ENCODE peak calls at places on chromosomes 1 and 21, in nine cellular contexts. Y is thoracic aorta, B is left lung, T is endothelial cell of umbilical vein, U is PC-9, P is AG04450, N is hepatocyte, H is brain microvascular endothelial cell, K is astrocyte of the cerebellum. W is an unnamed sample.

GRCh38 chr1:47424336-47424982 is 8.4 kb downstream of the FOXE3 start:
- DNase-seq in Y (no peak), B (no peak), T (peak), U (peak), P (no peak), N (peak), H (peak), K (peak), W (no peak)

GRCh38 chr1:87226341-87226760 is 102.3 kb upstream of the LMO4 start:
- DNase-seq in Y (peak), B (peak), T (peak), U (peak), P (peak), N (peak), H (peak), K (peak), W (peak)

GRCh38 chr1:246647113-246647512 is 77.1 kb upstream of the SCCPDH start:
- DNase-seq in Y (no peak), B (no peak), T (no peak), U (no peak), P (peak), N (peak), H (peak), K (peak), W (no peak)

GRCh38 chr1:19310720-19311502 is 1.0 kb downstream of the AKR7A2 start:
- DNase-seq in Y (no peak), B (no peak), T (no peak), U (no peak), P (no peak), N (no peak), H (no peak), K (no peak), W (no peak)

GRCh38 chr1:244137725-244138124 is 86.6 kb downstream of the ZBTB18 start:
- DNase-seq in Y (no peak), B (no peak), T (no peak), U (no peak), P (no peak), N (no peak), H (peak), K (peak), W (peak)

GRCh38 chr1:15678578-15678977 is 5.5 kb upstream of the PLEKHM2 start:
- DNase-seq in Y (no peak), B (no peak), T (peak), U (peak), P (peak), N (peak), H (peak), K (no peak), W (peak)

GRCh38 chr21:42754270-42754933 is 101.0 kb downstream of the PDE9A start:
- DNase-seq in Y (no peak), B (no peak), T (no peak), U (no peak), P (no peak), N (no peak), H (no peak), K (no peak), W (no peak)

GRCh38 chr1:10724948-10725852 is 71.2 kb downstream of the CASZ1 start:
- DNase-seq in Y (peak), B (peak), T (no peak), U (no peak), P (no peak), N (peak), H (no peak), K (peak), W (peak)

GRCh38 chr21:44337941-44338895 is 972 bp downstream of the CFAP410 start:
- DNase-seq in Y (peak), B (peak), T (peak), U (peak), P (no peak), N (peak), H (peak), K (peak), W (peak)

GRCh38 chr1:9278585-9279153 is 14.0 kb upstream of the SPSB1 start:
- DNase-seq in Y (no peak), B (no peak), T (no peak), U (no peak), P (no peak), N (no peak), H (no peak), K (no peak), W (no peak)

GRCh38 chr1:235648407-235648907 is 1.1 kb downstream of the GNG4 start:
- DNase-seq in Y (no peak), B (no peak), T (peak), U (no peak), P (no peak), N (peak), H (no peak), K (no peak), W (no peak)

GRCh38 chr1:111690306-111690617 is 48.9 kb downstream of the INKA2 start:
- DNase-seq in Y (peak), B (peak), T (peak), U (peak), P (peak), N (peak), H (peak), K (peak), W (peak)

GRCh38 chr1:33337994-33338494 is 17.1 kb upstream of the A3GALT2 start:
- DNase-seq in Y (no peak), B (no peak), T (no peak), U (no peak), P (no peak), N (no peak), H (no peak), K (no peak), W (no peak)

GRCh38 chr1:24470607-24471006 is 32.0 kb upstream of the RCAN3 start:
- DNase-seq in Y (no peak), B (no peak), T (no peak), U (no peak), P (no peak), N (no peak), H (no peak), K (no peak), W (no peak)

GRCh38 chr1:190608282-190608681 is 130.6 kb upstream of the BRINP3 start:
- DNase-seq in Y (no peak), B (no peak), T (no peak), U (no peak), P (no peak), N (no peak), H (no peak), K (no peak), W (no peak)

GRCh38 chr1:10724511-10724910 is 71.9 kb downstream of the CASZ1 start:
- DNase-seq in Y (no peak), B (no peak), T (no peak), U (no peak), P (no peak), N (no peak), H (no peak), K (no peak), W (no peak)

GRCh38 chr1:18297896-18298648 is 182.7 kb upstream of the KLHDC7A start:
- DNase-seq in Y (no peak), B (no peak), T (no peak), U (no peak), P (no peak), N (no peak), H (no peak), K (no peak), W (no peak)

GRCh38 chr1:11143401-11143800 is 43.7 kb upstream of the EXOSC10 start:
- DNase-seq in Y (no peak), B (no peak), T (no peak), U (no peak), P (no peak), N (no peak), H (no peak), K (no peak), W (no peak)

GRCh38 chr1:63902844-63903589 is 129.2 kb downstream of the ROR1 start:
- DNase-seq in Y (no peak), B (no peak), T (no peak), U (no peak), P (no peak), N (no peak), H (no peak), K (no peak), W (no peak)

GRCh38 chr1:44218503-44219300 is 5.4 kb downstream of the DMAP1 start:
- DNase-seq in Y (no peak), B (no peak), T (no peak), U (no peak), P (no peak), N (no peak), H (no peak), K (no peak), W (no peak)

GRCh38 chr21:42695324-42696025 is 42.1 kb downstream of the PDE9A start:
- DNase-seq in Y (no peak), B (no peak), T (no peak), U (no peak), P (no peak), N (no peak), H (no peak), K (peak), W (no peak)

GRCh38 chr1:225746361-225747179 is 31.1 kb upstream of the SRP9 start:
- DNase-seq in Y (peak), B (peak), T (peak), U (peak), P (peak), N (peak), H (peak), K (peak), W (no peak)

GRCh38 chr21:25837545-25838263 is 102.9 kb downstream of the GABPA start:
- DNase-seq in Y (no peak), B (no peak), T (peak), U (no peak), P (peak), N (peak), H (peak), K (peak), W (peak)

GRCh38 chr1:42962641-42963377 is 4.1 kb upstream of the SLC2A1 start:
- DNase-seq in Y (peak), B (no peak), T (no peak), U (peak), P (no peak), N (peak), H (no peak), K (no peak), W (no peak)

GRCh38 chr21:34989337-34990151 is 59.6 kb downstream of the RUNX1 start:
- DNase-seq in Y (no peak), B (no peak), T (no peak), U (no peak), P (no peak), N (no peak), H (no peak), K (peak), W (no peak)

GRCh38 chr21:34072145-34073031 is 990 bp upstream of the MRPS6 start:
- DNase-seq in Y (no peak), B (no peak), T (no peak), U (no peak), P (no peak), N (no peak), H (no peak), K (no peak), W (no peak)

GRCh38 chr21:34526618-34527290 is 14.7 kb upstream of the KCNE1 start:
- DNase-seq in Y (peak), B (peak), T (peak), U (peak), P (peak), N (peak), H (peak), K (peak), W (peak)

GRCh38 chr1:30856260-30856790 is 52.2 kb downstream of the SDC3 start:
- DNase-seq in Y (no peak), B (no peak), T (no peak), U (no peak), P (no peak), N (no peak), H (peak), K (no peak), W (no peak)

GRCh38 chr1:29514361-29515187 is 278.3 kb downstream of the PTPRU start:
- DNase-seq in Y (no peak), B (no peak), T (no peak), U (no peak), P (no peak), N (no peak), H (no peak), K (no peak), W (no peak)

GRCh38 chr1:118077331-118078055 is 107.5 kb downstream of the SPAG17 start:
- DNase-seq in Y (no peak), B (no peak), T (peak), U (peak), P (peak), N (peak), H (peak), K (peak), W (no peak)

GRCh38 chr1:66217021-66217420 is 316.9 kb upstream of the SGIP1 start:
- DNase-seq in Y (no peak), B (no peak), T (no peak), U (no peak), P (no peak), N (peak), H (no peak), K (no peak), W (peak)

GRCh38 chr1:7008975-7009740 is 223.9 kb downstream of the CAMTA1 start:
- DNase-seq in Y (no peak), B (no peak), T (no peak), U (no peak), P (no peak), N (no peak), H (no peak), K (no peak), W (no peak)

GRCh38 chr1:227234998-227235405 is 83.3 kb downstream of the CDC42BPA start:
- DNase-seq in Y (no peak), B (no peak), T (peak), U (peak), P (peak), N (peak), H (peak), K (peak), W (peak)

GRCh38 chr1:112714313-112715263 is 544 bp downstream of the PPM1J start:
- DNase-seq in Y (no peak), B (peak), T (no peak), U (peak), P (no peak), N (peak), H (no peak), K (no peak), W (no peak)

GRCh38 chr1:172824199-172824598 is 165.3 kb downstream of the FASLG start:
- DNase-seq in Y (no peak), B (no peak), T (no peak), U (no peak), P (no peak), N (no peak), H (no peak), K (peak), W (no peak)

GRCh38 chr1:231550448-231550781 is 21.9 kb downstream of the TSNAX start:
- DNase-seq in Y (no peak), B (no peak), T (no peak), U (no peak), P (no peak), N (peak), H (no peak), K (no peak), W (no peak)

GRCh38 chr21:36047139-36047538 is 13.2 kb downstream of the SETD4 start:
- DNase-seq in Y (no peak), B (no peak), T (no peak), U (no peak), P (no peak), N (no peak), H (no peak), K (no peak), W (no peak)
- H3K4me3 ChIP-seq in Y (no peak), B (no peak), T (no peak), U (no peak), P (no peak), N (no peak), H (no peak), K (no peak), W (no peak)

GRCh38 chr1:205189162-205189561 is 22.3 kb downstream of the DSTYK start:
- DNase-seq in Y (no peak), B (no peak), T (peak), U (no peak), P (no peak), N (no peak), H (no peak), K (no peak), W (no peak)

GRCh38 chr1:205188132-205188531 is 23.4 kb downstream of the DSTYK start:
- DNase-seq in Y (no peak), B (no peak), T (no peak), U (no peak), P (no peak), N (no peak), H (no peak), K (no peak), W (no peak)

GRCh38 chr1:205183676-205184335 is 27.7 kb downstream of the DSTYK start:
- DNase-seq in Y (no peak), B (no peak), T (no peak), U (no peak), P (peak), N (no peak), H (no peak), K (peak), W (peak)

GRCh38 chr1:205187420-205187819 is 24.1 kb downstream of the DSTYK start:
- DNase-seq in Y (no peak), B (no peak), T (no peak), U (no peak), P (no peak), N (no peak), H (no peak), K (no peak), W (no peak)

DNA sequence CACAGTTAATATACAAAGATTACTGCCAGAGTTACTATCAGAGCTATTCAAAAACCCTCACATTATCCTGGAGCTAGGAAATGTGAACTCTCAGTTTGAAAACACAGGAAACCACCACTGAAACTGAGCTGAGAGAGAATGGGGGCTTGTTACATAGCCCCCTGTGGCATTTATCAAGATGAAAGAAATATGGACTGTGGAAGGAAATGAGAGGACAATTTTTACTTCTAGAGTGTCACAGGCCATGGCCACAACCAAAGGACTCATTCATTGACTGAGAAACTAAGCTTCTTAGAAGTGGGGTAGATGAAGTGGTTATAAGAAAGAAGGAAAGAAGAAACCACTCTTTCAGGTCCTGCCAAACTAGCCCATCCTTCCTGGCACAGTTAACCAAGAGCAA is 25.3 kb downstream of the DSTYK start:
- DNase-seq in Y (no peak), B (no peak), T (no peak), U (no peak), P (no peak), N (no peak), H (no peak), K (no peak), W (no peak)
- TF ChIP-seq CTCF in Y (no peak), B (no peak), T (no peak), U (no peak), P (no peak), N (no peak), H (no peak), K (no peak), W (no peak)

DNA sequence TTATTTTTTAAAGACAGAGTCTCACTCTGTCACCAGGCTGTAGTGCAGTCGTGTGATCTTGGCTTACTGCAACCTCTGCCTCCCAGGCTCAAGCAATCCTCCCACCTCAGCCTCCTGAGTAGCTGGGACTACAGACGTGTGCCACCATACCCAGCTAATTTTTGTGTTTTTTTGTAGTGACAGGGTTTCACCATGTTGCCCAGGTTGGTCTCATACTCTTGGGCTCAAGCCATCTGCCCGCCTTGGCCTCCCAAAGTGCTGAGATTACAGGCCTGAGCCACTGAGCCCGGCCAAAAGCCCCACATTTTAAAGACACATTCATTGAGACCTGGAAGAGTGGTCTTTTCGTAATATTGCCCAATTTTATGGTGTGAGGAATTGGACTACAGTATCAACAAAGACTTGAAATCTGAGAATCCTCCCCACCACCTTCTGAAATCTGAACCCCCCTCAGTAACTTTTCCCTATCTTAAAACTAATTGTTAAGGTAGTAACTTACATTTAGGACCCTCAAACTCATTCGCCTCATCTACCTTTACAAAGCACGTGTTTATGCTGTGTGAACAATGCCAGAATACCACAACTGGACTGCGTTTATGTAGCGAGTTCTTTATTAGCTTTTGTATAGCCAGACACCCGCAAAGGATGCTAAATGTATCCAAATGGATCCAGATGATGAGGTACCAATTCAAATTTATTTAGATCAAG is 2.7 kb downstream of the ERRFI1 start:
- DNase-seq in Y (no peak), B (no peak), T (no peak), U (no peak), P (no peak), N (no peak), H (no peak), K (no peak), W (no peak)
- H3K4me3 ChIP-seq in Y (peak), B (peak), T (peak), U (peak), P (peak), N (peak), H (peak), K (peak), W (peak)

GRCh38 chr1:230103341-230104173 is 36.5 kb downstream of the GALNT2 start:
- DNase-seq in Y (no peak), B (no peak), T (no peak), U (no peak), P (no peak), N (no peak), H (no peak), K (no peak), W (no peak)

GRCh38 chr1:230105754-230106625 is 39.0 kb downstream of the GALNT2 start:
- DNase-seq in Y (no peak), B (no peak), T (peak), U (no peak), P (no peak), N (peak), H (peak), K (no peak), W (no peak)

GRCh38 chr1:230102472-230102871 is 35.4 kb downstream of the GALNT2 start:
- DNase-seq in Y (no peak), B (no peak), T (no peak), U (no peak), P (no peak), N (no peak), H (no peak), K (no peak), W (no peak)

GRCh38 chr1:230105245-230105753 is 38.3 kb downstream of the GALNT2 start:
- DNase-seq in Y (no peak), B (no peak), T (no peak), U (no peak), P (no peak), N (no peak), H (no peak), K (no peak), W (no peak)

DNA sequence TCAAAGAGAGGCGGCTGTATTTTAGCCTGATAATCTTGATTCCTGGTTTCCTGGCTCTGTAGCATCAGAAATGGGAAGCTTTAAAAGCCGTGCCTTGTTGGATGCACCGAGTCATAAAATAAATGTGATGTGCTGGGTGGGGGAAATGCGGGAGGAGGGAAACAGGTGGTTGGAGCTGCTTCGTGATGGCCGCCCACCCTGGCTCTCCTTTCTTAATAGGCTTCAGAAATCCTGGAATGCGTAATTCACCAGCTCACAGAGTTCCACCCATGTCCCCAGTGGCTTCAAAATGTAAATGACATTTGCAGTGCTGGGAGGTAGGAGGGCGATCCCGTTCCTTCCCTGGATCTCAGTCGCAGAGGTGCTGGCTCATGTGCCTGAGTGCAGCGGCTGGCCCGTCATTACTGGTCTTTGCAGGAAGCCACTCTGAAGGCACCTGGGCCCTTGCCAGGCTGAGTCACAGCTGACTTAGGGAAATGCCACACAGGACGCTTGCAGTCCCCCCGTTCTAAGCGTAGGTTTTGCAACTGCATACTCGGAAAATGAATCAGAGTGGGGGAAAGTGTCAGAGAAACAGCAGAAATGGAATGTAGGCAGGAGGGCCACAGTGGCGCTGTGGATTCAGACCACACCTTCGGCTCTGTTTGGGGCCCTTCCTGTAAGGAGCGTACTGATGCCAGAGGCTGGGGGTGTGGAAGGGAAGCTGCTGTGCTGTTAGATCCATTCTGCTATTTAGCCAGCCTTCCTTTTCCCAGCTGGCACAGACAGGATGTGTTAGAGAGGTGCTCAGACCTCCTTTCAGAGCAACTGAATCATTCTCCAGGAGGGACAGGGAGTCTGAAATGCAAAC is 37.6 kb downstream of the GALNT2 start:
- DNase-seq in Y (peak), B (peak), T (peak), U (peak), P (peak), N (peak), H (peak), K (peak), W (peak)
- TF ChIP-seq CTCF in Y (peak), B (no peak), T (no peak), U (no peak), P (no peak), N (no peak), H (peak), K (peak), W (no peak)

GRCh38 chr1:77513839-77514763 is 168.4 kb downstream of the ZZZ3 start:
- DNase-seq in Y (no peak), B (no peak), T (peak), U (no peak), P (peak), N (no peak), H (peak), K (peak), W (peak)
- H3K4me3 ChIP-seq in Y (peak), B (no peak), T (no peak), U (no peak), P (no peak), N (no peak), H (no peak), K (no peak), W (no peak)

W was measured in AG04449.